ENCODE peak calls at places on chromosomes 1 and 21, in seven cellular contexts. Z, S, N, B, A, P and K are unnamed samples.
A peak's percentile ranks its signal among the peaks of the same experiment; 100 is the strongest.

GRCh38 chr1:81760487-81761097 is 40.1 kb upstream of the ADGRL2 start:
- DNase-seq in Z (peak; percentile 5), S (no peak), N (peak; percentile 45), B (no peak), A (no peak), P (no peak), K (no peak)

GRCh38 chr1:220889848-220890287 is 10.6 kb downstream of the HLX start:
- DNase-seq in Z (no peak), S (no peak), N (no peak), B (no peak), A (no peak), P (no peak), K (no peak)

GRCh38 chr1:245605480-245606156 is 450.8 kb downstream of the KIF26B start:
- DNase-seq in Z (no peak), S (no peak), N (peak; percentile 72), B (peak; percentile 58), A (no peak), P (no peak), K (no peak)

GRCh38 chr1:235136111-235136510 is 7.5 kb upstream of the TOMM20 start:
- DNase-seq in Z (no peak), S (no peak), N (no peak), B (no peak), A (no peak), P (no peak), K (no peak)

GRCh38 chr1:60223370-60223652 is 149.7 kb upstream of the C1orf87 start:
- DNase-seq in Z (no peak), S (no peak), N (no peak), B (no peak), A (no peak), P (no peak), K (no peak)

GRCh38 chr1:38047603-38048146 is 1.1 kb upstream of the POU3F1 start:
- DNase-seq in Z (no peak), S (no peak), N (peak; percentile 56), B (no peak), A (no peak), P (no peak), K (no peak)

GRCh38 chr1:157803851-157804250 is 16.1 kb downstream of the FCRL1 start:
- DNase-seq in Z (no peak), S (no peak), N (no peak), B (no peak), A (no peak), P (no peak), K (no peak)

GRCh38 chr1:45282346-45282745 is 44.3 kb upstream of the HPDL start:
- DNase-seq in Z (no peak), S (no peak), N (peak; percentile 7), B (no peak), A (no peak), P (no peak), K (no peak)

GRCh38 chr1:89725016-89725380 is 92.1 kb downstream of the LRRC8C start:
- DNase-seq in Z (no peak), S (no peak), N (peak; percentile 96), B (no peak), A (no peak), P (no peak), K (no peak)

GRCh38 chr1:6614019-6614952 is 755 bp downstream of the PHF13 start:
- DNase-seq in Z (no peak), S (peak; percentile 66), N (peak; percentile 21), B (peak; percentile 90), A (peak; percentile 69), P (no peak), K (peak; percentile 62)

GRCh38 chr1:170676628-170677027 is 12.7 kb downstream of the PRRX1 start:
- DNase-seq in Z (no peak), S (no peak), N (peak; percentile 66), B (no peak), A (no peak), P (no peak), K (no peak)

DNA sequence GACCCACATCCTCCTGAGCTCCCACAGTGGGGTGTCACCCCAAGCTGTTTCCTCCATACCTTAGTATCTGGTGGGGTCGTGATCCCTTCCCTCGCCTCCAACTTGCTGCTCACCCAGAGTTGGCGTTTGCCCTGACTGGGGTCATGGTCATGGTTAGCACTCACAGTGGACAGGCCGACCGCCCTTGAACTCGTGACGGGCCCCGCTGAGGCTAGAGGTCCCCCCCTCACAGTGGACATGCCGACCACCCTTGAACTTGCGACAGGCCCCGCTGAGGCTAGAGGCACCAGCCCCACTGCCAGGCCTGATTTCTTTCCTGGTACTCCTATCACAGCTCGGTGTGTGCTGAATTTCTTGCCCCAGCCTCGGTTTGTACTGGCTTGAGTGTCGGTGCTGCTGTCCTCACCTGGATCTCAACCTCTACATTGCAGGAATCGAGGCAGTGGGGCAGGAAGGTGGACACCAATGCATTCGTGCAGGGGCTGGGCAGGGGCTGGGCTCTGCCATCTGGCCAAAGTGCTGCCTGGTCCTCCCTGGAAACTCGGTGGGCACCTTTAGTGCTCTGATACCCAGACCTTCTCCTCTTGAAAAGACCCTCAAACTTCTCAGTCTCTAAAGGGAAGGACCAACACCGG is 37.5 kb upstream of the AJAP1 start:
- DNase-seq in Z (no peak), S (no peak), N (no peak), B (no peak), A (no peak), P (no peak), K (no peak)
- H3K9me3 ChIP-seq in Z (no peaks in the 10 kb centered on the region), S (no peaks in the 10 kb centered on the region), N (peaks cover 40% of the 10 kb centered on the region), B (no peaks in the 10 kb centered on the region), A (no peaks in the 10 kb centered on the region), P (no peaks in the 10 kb centered on the region), K (no peaks in the 10 kb centered on the region)

DNA sequence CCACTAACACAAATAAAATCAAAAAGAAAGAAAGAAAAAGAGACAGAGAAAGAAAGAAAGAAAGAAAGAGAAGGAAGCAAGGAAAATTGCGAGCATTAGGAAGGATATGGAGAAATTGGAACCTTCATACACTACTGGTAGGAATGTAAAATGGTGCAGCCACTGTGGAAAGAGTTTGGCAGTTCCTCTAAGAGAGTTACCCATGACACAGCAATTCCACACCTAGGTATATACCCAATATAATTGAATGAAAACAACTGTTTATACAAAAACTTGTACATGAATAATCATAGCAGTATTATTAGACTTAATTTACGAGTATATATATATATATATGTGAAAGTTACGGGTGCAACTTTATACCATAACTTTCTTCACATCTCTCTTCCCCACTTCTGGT is 4.1 kb upstream of the LYPD8 start:
- DNase-seq in Z (no peak), S (no peak), N (no peak), B (no peak), A (no peak), P (no peak), K (no peak)
- H3K9me3 ChIP-seq in Z (peaks cover 4% of the 10 kb centered on the region), S (no peaks in the 10 kb centered on the region), N (peaks cover 30% of the 10 kb centered on the region), B (no peaks in the 10 kb centered on the region), A (no peaks in the 10 kb centered on the region), P (no peaks in the 10 kb centered on the region), K (no peaks in the 10 kb centered on the region)

DNA sequence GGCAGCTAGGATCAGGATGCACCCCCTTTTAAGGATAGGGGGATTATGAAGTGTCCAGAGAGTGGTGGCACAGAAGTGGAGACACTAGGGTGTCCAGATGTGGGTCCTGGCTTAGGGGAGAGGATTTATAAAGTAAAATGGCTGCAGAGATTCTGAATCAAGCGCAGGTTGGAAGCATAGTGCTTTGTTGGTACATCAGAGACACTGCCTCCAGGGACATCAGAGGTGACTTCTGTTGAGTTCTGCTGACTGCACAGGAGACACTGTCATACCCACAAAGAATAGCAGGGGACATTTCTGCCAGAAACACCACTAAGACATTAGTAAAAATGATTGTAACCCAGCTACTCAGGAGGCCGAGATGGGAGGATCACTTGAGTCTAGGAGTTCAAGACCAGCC is 16.4 kb downstream of the GPR137B start:
- DNase-seq in Z (no peak), S (no peak), N (no peak), B (no peak), A (no peak), P (no peak), K (no peak)
- H3K9me3 ChIP-seq in Z (peaks cover 23% of the 10 kb centered on the region), S (peaks cover 12% of the 10 kb centered on the region), N (peaks cover 6% of the 10 kb centered on the region), B (no peaks in the 10 kb centered on the region), A (no peaks in the 10 kb centered on the region), P (no peaks in the 10 kb centered on the region), K (no peaks in the 10 kb centered on the region)

GRCh38 chr1:102434421-102434820 is 437.7 kb upstream of the OLFM3 start:
- DNase-seq in Z (peak; percentile 11), S (no peak), N (no peak), B (no peak), A (no peak), P (peak; percentile 10), K (no peak)
- H3K9me3 ChIP-seq in Z (no peaks in the 10 kb centered on the region), S (no peaks in the 10 kb centered on the region), N (peaks cover 11% of the 10 kb centered on the region), B (no peaks in the 10 kb centered on the region), A (no peaks in the 10 kb centered on the region), P (no peaks in the 10 kb centered on the region), K (no peaks in the 10 kb centered on the region)

GRCh38 chr21:46003575-46004007 is 22.0 kb downstream of the COL6A1 start:
- DNase-seq in Z (no peak), S (no peak), N (no peak), B (peak; percentile 78), A (peak; percentile 26), P (no peak), K (no peak)

GRCh38 chr21:46002841-46003574 is 21.4 kb downstream of the COL6A1 start:
- DNase-seq in Z (no peak), S (no peak), N (no peak), B (peak; percentile 80), A (peak; percentile 27), P (no peak), K (no peak)

GRCh38 chr21:46005081-46005480 is 23.5 kb downstream of the COL6A1 start:
- DNase-seq in Z (no peak), S (no peak), N (no peak), B (peak; percentile 25), A (peak; percentile 20), P (no peak), K (no peak)

GRCh38 chr21:46005481-46005881 is 23.9 kb downstream of the COL6A1 start:
- DNase-seq in Z (no peak), S (peak; percentile 27), N (no peak), B (peak; percentile 74), A (peak; percentile 18), P (no peak), K (no peak)

DNA sequence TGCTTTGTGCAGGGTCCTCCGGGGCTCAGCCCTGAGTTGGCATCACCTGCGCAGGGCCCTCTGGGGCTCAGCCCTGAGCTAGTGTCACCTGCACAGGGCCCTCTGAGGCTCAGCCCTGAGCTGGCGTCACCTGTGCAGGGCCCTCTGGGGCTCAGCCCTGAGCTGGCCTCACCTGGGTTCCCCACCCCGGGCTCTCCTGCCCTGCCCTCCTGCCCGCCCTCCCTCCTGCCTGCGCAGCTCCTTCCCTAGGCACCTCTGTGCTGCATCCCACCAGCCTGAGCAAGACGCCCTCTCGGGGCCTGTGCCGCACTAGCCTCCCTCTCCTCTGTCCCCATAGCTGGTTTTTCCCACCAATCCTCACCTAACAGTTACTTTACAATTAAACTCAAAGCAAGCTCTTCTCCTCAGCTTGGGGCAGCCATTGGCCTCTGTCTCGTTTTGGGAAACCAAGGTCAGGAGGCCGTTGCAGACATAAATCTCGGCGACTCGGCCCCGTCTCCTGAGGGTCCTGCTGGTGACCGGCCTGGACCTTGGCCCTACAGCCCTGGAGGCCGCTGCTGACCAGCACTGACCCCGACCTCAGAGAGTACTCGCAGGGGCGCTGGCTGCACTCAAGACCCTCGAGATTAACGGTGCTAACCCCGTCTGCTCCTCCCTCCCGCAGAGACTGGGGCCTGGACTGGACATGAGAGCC is 22.7 kb downstream of the COL6A1 start:
- DNase-seq in Z (no peak), S (no peak), N (no peak), B (peak; percentile 72), A (peak; percentile 24), P (no peak), K (no peak)
- H3K9me3 ChIP-seq in Z (no peaks in the 10 kb centered on the region), S (no peaks in the 10 kb centered on the region), N (peaks cover 6% of the 10 kb centered on the region), B (no peaks in the 10 kb centered on the region), A (no peaks in the 10 kb centered on the region), P (no peaks in the 10 kb centered on the region), K (no peaks in the 10 kb centered on the region)

GRCh38 chr1:152861374-152861773 is 1.6 kb downstream of the LCE7A start:
- DNase-seq in Z (no peak), S (no peak), N (no peak), B (no peak), A (no peak), P (no peak), K (no peak)
- H3K9me3 ChIP-seq in Z (no peaks in the 10 kb centered on the region), S (no peaks in the 10 kb centered on the region), N (no peaks in the 10 kb centered on the region), B (no peaks in the 10 kb centered on the region), A (no peaks in the 10 kb centered on the region), P (no peaks in the 10 kb centered on the region), K (no peaks in the 10 kb centered on the region)

GRCh38 chr1:165144757-165145397 is 211.6 kb downstream of the LMX1A start:
- DNase-seq in Z (peak; percentile 51), S (no peak), N (peak; percentile 44), B (no peak), A (peak; percentile 28), P (peak; percentile 47), K (no peak)
- H3K9me3 ChIP-seq in Z (peaks cover 2% of the 10 kb centered on the region), S (no peaks in the 10 kb centered on the region), N (no peaks in the 10 kb centered on the region), B (no peaks in the 10 kb centered on the region), A (no peaks in the 10 kb centered on the region), P (no peaks in the 10 kb centered on the region), K (no peaks in the 10 kb centered on the region)